ENCODE peak calls at places on chromosomes 12 and 14, in five cellular contexts. L is neural crest cell, U is ecto neural progenitor cell, O is fibroblast of the aortic adventitia, Z is HL-60. K is an unnamed sample.

GRCh38 chr12:115632323-115632722 is 645.2 kb downstream of the MED13L start:
- DNase-seq in L (no peak), U (no peak), O (peak), Z (no peak), K (no peak)

GRCh38 chr14:34059925-34060746 is 109.3 kb upstream of the EGLN3 start:
- DNase-seq in L (peak), U (peak), O (peak), Z (peak), K (peak)

GRCh38 chr12:80400591-80400991 is 43.4 kb upstream of the PTPRQ start:
- DNase-seq in L (no peak), U (peak), O (no peak), Z (no peak), K (no peak)

GRCh38 chr12:131830335-131831020 is 2.3 kb downstream of the MMP17 start:
- DNase-seq in L (peak), U (peak), O (peak), Z (peak), K (peak)

GRCh38 chr12:90211017-90211416 is 502.4 kb upstream of the ATP2B1 start:
- DNase-seq in L (no peak), U (no peak), O (peak), Z (no peak), K (no peak)

GRCh38 chr12:30965613-30965985 is 39.1 kb downstream of the TSPAN11 start:
- DNase-seq in L (no peak), U (no peak), O (no peak), Z (no peak), K (no peak)

GRCh38 chr14:100261621-100262020 is 22.7 kb downstream of the YY1 start:
- DNase-seq in L (no peak), U (no peak), O (no peak), Z (no peak), K (no peak)

GRCh38 chr12:94147991-94148840 is at the start of gene PLXNC1:
- DNase-seq in L (no peak), U (peak), O (peak), Z (peak), K (peak)

GRCh38 chr14:105215602-105216001 is 32.7 kb upstream of the BTBD6 start:
- DNase-seq in L (no peak), U (no peak), O (no peak), Z (no peak), K (no peak)

GRCh38 chr14:102590667-102591099 is 1.8 kb upstream of the RCOR1 start:
- DNase-seq in L (peak), U (no peak), O (peak), Z (no peak), K (no peak)

GRCh38 chr14:78164226-78164853 is 5.8 kb upstream of the NRXN3 start:
- DNase-seq in L (peak), U (peak), O (no peak), Z (peak), K (peak)

GRCh38 chr12:70243510-70244331 is 488 bp downstream of the CNOT2 start:
- DNase-seq in L (peak), U (peak), O (peak), Z (peak), K (peak)

GRCh38 chr12:121364657-121365265 is 12.6 kb upstream of the ANAPC5 start:
- DNase-seq in L (no peak), U (no peak), O (peak), Z (peak), K (no peak)

GRCh38 chr12:52210186-52210924 is 18.5 kb upstream of the KRT80 start:
- DNase-seq in L (no peak), U (no peak), O (peak), Z (no peak), K (no peak)

K was measured in GM20000.